ENCODE peak calls at places on chromosome 7, in eight cellular contexts. D is naive thymus-derived CD8-positive, alpha-beta T cell; U is activated CD4-positive, alpha-beta T cell treated with anti-CD3 and anti-CD28 coated beads, Interleukin-2, amount 50 U/mL, for 48 hours; H is stimulated activated CD8-positive, alpha-beta memory T cell treated with anti-CD3 and anti-CD28 coated beads, Interleukin-12 subunit alpha, Interleukin-12 subunit beta, amount 100 ng/mL, for 4 hours; P is SK-N-MC; O is GM23338; R is left cardiac atrium; L is psoas muscle. Z is an unnamed sample.
A peak's percentile ranks its signal among the peaks of the same experiment; 100 is the strongest.

GRCh38 chr7:141593134-141593533 is 41.9 kb downstream of the AGK start:
- DNase-seq in U (no peak), D (no peak), L (no peak), O (no peak), P (no peak), R (no peak), H (no peak), Z (no peak)

GRCh38 chr7:140402178-140402835 is 1.6 kb upstream of the RAB19 start:
- DNase-seq in P (no peak), H (no peak), D (no peak), O (no peak), L (no peak), R (no peak), U (no peak), Z (no peak)

GRCh38 chr7:129169171-129169643 is 19.2 kb upstream of the SMO start:
- DNase-seq in D (peak; percentile 62), L (peak; percentile 65), O (peak; percentile 82), R (peak; percentile 72), H (peak; percentile 22), P (no peak), U (peak; percentile 46), Z (peak; percentile 84)

GRCh38 chr7:3092468-3092867 is 48.8 kb upstream of the CARD11 start:
- DNase-seq in O (no peak), R (peak; percentile 45), P (no peak), H (peak; percentile 55), D (peak; percentile 74), L (peak; percentile 59), U (peak; percentile 80), Z (no peak)

GRCh38 chr7:31975546-31975945 is 94.7 kb downstream of the PDE1C start:
- DNase-seq in O (no peak), U (no peak), H (no peak), R (no peak), P (no peak), D (no peak), L (no peak), Z (no peak)

GRCh38 chr7:149800169-149800555 is 26.8 kb upstream of the ZNF467 start:
- DNase-seq in L (no peak), O (no peak), P (no peak), D (no peak), R (no peak), H (no peak), U (no peak), Z (no peak)

GRCh38 chr7:143279186-143280098 is 5.3 kb upstream of the TMEM139 start:
- DNase-seq in P (no peak), D (no peak), O (peak; percentile 48), L (no peak), U (no peak), R (no peak), H (no peak), Z (no peak)

GRCh38 chr7:157281221-157281998 is 55.4 kb upstream of the DNAJB6 start:
- DNase-seq in L (no peak), O (no peak), D (no peak), R (no peak), P (no peak), H (no peak), U (no peak), Z (no peak)

GRCh38 chr7:154854836-154855235 is 148.1 kb downstream of the PAXIP1 start:
- DNase-seq in L (no peak), O (no peak), H (no peak), P (no peak), U (no peak), D (no peak), R (no peak), Z (no peak)

GRCh38 chr7:78039791-78040776 is 241.5 kb downstream of the PHTF2 start:
- DNase-seq in P (no peak), O (peak; percentile 83), D (peak; percentile 32), L (peak; percentile 61), U (peak; percentile 70), R (peak; percentile 41), H (peak; percentile 17), Z (peak; percentile 50)

GRCh38 chr7:106216517-106217088 is 68.2 kb downstream of the NAMPT start:
- DNase-seq in U (no peak), H (no peak), L (peak; percentile 57), D (no peak), R (peak; percentile 70), O (no peak), P (no peak), Z (no peak)

Z was measured in aorta.